ENCODE peak calls at places on chromosome 12, in four cellular contexts. B, H, W and C are unnamed samples.

GRCh38 chr12:122943196-122943595 is 23.1 kb downstream of the ABCB9 start:
- DNase-seq in B (no peak), H (no peak), W (no peak), C (no peak)

GRCh38 chr12:22110176-22110575 is 64.2 kb downstream of the CMAS start:
- DNase-seq in B (no peak), H (no peak), W (no peak), C (no peak)

GRCh38 chr12:45974883-45975282 is 15.5 kb downstream of the SCAF11 start:
- DNase-seq in B (no peak), H (no peak), W (no peak), C (peak; percentile 63)

GRCh38 chr12:3938042-3938544 is 64.9 kb upstream of the PARP11 start:
- DNase-seq in B (no peak), H (no peak), W (no peak), C (no peak)

GRCh38 chr12:84070311-84070710 is 842.3 kb downstream of the SLC6A15 start:
- DNase-seq in B (no peak), H (no peak), W (no peak), C (no peak)

GRCh38 chr12:121009744-121010143 is 6.5 kb downstream of the C12orf43 start:
- DNase-seq in B (peak; percentile 74), H (no peak), W (peak; percentile 73), C (peak; percentile 80)

GRCh38 chr12:75872762-75873161 is 158.8 kb downstream of the PHLDA1 start:
- DNase-seq in B (no peak), H (no peak), W (no peak), C (no peak)

GRCh38 chr12:72442217-72442616 is 170.0 kb downstream of the TRHDE start:
- DNase-seq in B (no peak), H (no peak), W (peak; percentile 60), C (no peak)

GRCh38 chr12:5685935-5686334 is 254.0 kb downstream of the NTF3 start:
- DNase-seq in B (no peak), H (no peak), W (no peak), C (peak; percentile 23)

GRCh38 chr12:115623764-115624334 is 653.6 kb downstream of the MED13L start:
- DNase-seq in B (peak; percentile 71), H (peak; percentile 61), W (peak; percentile 50), C (no peak)

GRCh38 chr12:131370791-131371579 is 339.9 kb upstream of the SFSWAP start:
- DNase-seq in B (no peak), H (peak; percentile 33), W (no peak), C (no peak)

GRCh38 chr12:85466906-85467305 is 186.9 kb downstream of the ALX1 start:
- DNase-seq in B (no peak), H (no peak), W (no peak), C (no peak)

GRCh38 chr12:46556105-46556559 is 183.6 kb upstream of the SLC38A2 start:
- DNase-seq in B (no peak), H (no peak), W (no peak), C (no peak)

GRCh38 chr12:10501031-10501430 is 4.7 kb upstream of the EIF2S3B start:
- DNase-seq in B (no peak), H (no peak), W (no peak), C (no peak)

GRCh38 chr12:728781-729180 is 23.6 kb upstream of the WNK1 start:
- DNase-seq in B (no peak), H (no peak), W (no peak), C (no peak)

GRCh38 chr12:78149459-78149858 is 318.8 kb downstream of the NAV3 start:
- DNase-seq in B (no peak), H (no peak), W (peak; percentile 12), C (no peak)

GRCh38 chr12:115023898-115024297 is 339.9 kb upstream of the TBX3 start:
- DNase-seq in B (no peak), H (no peak), W (no peak), C (no peak)

GRCh38 chr12:47844264-47845020 is 24.7 kb upstream of the HDAC7 start:
- DNase-seq in B (peak; percentile 35), H (no peak), W (no peak), C (no peak)

GRCh38 chr12:15322164-15323054 is at the start of gene PTPRO:
- DNase-seq in B (peak; percentile 84), H (peak; percentile 77), W (peak; percentile 58), C (no peak)

GRCh38 chr12:115697341-115697740 is 580.2 kb downstream of the MED13L start:
- DNase-seq in B (no peak), H (no peak), W (no peak), C (no peak)

GRCh38 chr12:56630180-56630632 is at the start of gene BAZ2A:
- DNase-seq in B (peak; percentile 96), H (peak; percentile 93), W (peak; percentile 94), C (peak; percentile 82)

GRCh38 chr12:76637807-76638206 is 78.2 kb upstream of the OSBPL8 start:
- DNase-seq in B (no peak), H (no peak), W (no peak), C (no peak)

GRCh38 chr12:125185740-125186470 is 120.7 kb downstream of the AACS start:
- DNase-seq in B (peak; percentile 96), H (peak; percentile 89), W (peak; percentile 93), C (peak; percentile 7)

GRCh38 chr12:53750812-53751335 is 905 bp downstream of the CISTR start:
- DNase-seq in B (no peak), H (peak; percentile 67), W (peak; percentile 34), C (no peak)

GRCh38 chr12:143964-144649 is 69.8 kb downstream of the SLC6A12 start:
- DNase-seq in B (no peak), H (no peak), W (no peak), C (no peak)

GRCh38 chr12:61713121-61713520 is 547.1 kb upstream of the USP15 start:
- DNase-seq in B (no peak), H (no peak), W (no peak), C (no peak)

GRCh38 chr12:111767362-111768158 is 827 bp downstream of the ALDH2 start:
- DNase-seq in B (no peak), H (no peak), W (peak; percentile 63), C (peak; percentile 57)

GRCh38 chr12:127613056-127613455 is 653.9 kb upstream of the TMEM132C start:
- DNase-seq in B (no peak), H (no peak), W (no peak), C (no peak)

GRCh38 chr12:116727902-116728301 is 10.0 kb downstream of the SPRING1 start:
- DNase-seq in B (no peak), H (no peak), W (no peak), C (peak; percentile 85)

GRCh38 chr12:116735951-116736599 is 1.8 kb downstream of the SPRING1 start:
- DNase-seq in B (no peak), H (no peak), W (peak; percentile 67), C (peak; percentile 11)

GRCh38 chr12:116734156-116734768 is 3.6 kb downstream of the SPRING1 start:
- DNase-seq in B (no peak), H (no peak), W (no peak), C (peak; percentile 93)

GRCh38 chr12:116735084-116735483 is 2.8 kb downstream of the SPRING1 start:
- DNase-seq in B (no peak), H (no peak), W (no peak), C (no peak)

GRCh38 chr12:116731801-116732200 is 6.1 kb downstream of the SPRING1 start:
- DNase-seq in B (no peak), H (no peak), W (no peak), C (no peak)
- H3K79me2 ChIP-seq in B (peaks cover 6% of the 10 kb centered on the region), H (peaks cover 59% of the 10 kb centered on the region), W (peaks cover 23% of the 10 kb centered on the region), C (peaks cover 2% of the 10 kb centered on the region)

DNA sequence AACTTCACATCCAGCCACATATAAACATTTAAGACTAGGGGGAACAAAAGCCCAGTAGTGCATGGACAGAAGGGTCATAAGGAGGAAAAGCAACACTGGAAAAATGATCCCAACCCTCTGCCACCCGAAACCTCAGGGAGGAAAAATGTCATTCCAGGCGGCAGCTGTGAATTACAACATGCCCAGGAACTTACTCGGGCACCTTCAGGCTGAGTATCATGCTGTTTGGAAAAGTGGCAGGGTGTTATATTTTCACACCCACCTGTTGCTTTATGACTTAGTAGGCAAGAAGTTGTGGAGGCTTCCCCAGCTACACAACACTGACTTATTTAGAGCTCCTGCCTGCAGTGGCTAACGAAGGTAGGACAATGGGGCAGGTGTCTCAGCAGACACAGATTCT is 96.2 kb upstream of the IFNG-AS1 start:
- DNase-seq in B (no peak), H (no peak), W (no peak), C (no peak)
- H3K4ac ChIP-seq in B (no peak overlapping the region), H (no peak overlapping the region), W (no peak overlapping the region), C (no peak overlapping the region)

GRCh38 chr12:31562594-31563328 is 28.2 kb downstream of the DENND5B start:
- DNase-seq in B (no peak), H (no peak), W (peak; percentile 8), C (no peak)

GRCh38 chr12:31558521-31558920 is 32.4 kb downstream of the DENND5B start:
- DNase-seq in B (no peak), H (no peak), W (no peak), C (no peak)

GRCh38 chr12:31560516-31560915 is 30.4 kb downstream of the DENND5B start:
- DNase-seq in B (no peak), H (no peak), W (no peak), C (no peak)

DNA sequence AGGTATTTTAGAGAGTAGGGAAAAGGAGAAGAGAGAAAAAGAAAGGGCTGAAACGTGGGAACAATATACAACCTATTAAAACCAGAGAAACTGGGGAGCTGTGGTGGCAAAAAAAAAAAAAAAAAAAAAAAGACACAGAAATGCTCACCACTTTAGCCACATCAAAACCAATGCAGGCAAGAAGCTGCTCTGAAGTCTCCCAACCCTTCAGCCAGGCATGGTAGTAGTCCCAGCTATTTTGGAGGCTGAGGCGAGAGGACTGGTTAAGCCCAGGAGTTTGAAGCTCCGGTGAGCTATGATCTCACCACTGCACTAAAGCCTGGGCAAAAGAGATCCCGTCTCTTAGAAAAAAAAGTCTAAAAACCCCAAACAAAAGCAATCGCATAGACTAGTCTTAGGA is 33.2 kb downstream of the DENND5B start:
- DNase-seq in B (no peak), H (no peak), W (no peak), C (no peak)
- H3K79me2 ChIP-seq in B (no peaks in the 10 kb centered on the region), H (peaks cover 32% of the 10 kb centered on the region), W (no peaks in the 10 kb centered on the region), C (no peaks in the 10 kb centered on the region)

DNA sequence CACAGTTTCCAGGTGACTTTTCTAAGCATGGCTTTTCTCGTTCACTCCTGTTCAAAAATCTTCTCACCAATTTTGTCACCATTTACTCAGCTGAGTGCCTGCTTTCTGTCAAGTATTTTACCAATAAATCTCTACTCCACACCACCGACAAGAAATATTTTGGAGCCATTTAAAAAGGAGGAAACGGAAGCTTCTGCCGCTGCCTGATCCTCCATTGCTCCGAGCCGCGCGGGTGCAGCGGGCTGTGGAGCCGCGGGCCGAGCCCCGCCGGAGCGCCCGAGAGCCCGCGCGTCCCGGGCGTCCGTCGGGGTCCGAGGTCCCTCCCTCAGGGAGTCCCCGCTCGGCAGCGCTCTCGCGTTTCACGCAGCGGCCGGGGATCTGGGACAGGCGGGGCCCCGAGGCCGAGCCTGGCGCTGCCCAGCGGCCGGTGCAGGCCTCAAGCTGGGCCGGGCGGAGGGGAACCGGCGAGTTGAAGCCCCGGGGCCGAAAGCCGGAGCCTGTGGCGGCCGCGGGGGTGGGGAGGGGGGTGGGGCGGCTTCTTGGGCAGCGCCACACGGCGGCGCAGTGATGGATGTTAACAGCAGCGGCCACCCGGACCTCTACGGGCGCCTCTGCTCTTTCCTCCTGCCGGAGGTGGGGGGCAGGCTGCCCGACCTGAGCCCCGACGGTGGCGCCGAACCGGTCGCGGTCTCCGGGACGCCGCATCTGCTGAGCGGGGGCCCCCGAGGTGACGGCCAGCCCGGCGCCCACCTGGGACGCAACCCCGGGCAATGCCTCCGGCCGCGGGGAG is 1.1 kb upstream of the HEBP1 start:
- DNase-seq in B (peak; percentile 75), H (peak; percentile 71), W (peak; percentile 74), C (peak; percentile 30)
- H3K4ac ChIP-seq in B (no peak overlapping the region), H (no peak overlapping the region), W (no peak overlapping the region), C (peak overlapping the region; percentile 70)